ENCODE peak calls at places on chromosome 3, in nine cellular contexts. Z is brain microvascular endothelial cell, B is H9, Y is dorsolateral prefrontal cortex, S is pancreas, H is ovary, F is astrocyte, Q is MM.1S, J is adrenal gland. K is an unnamed sample.
A peak's percentile ranks its signal among the peaks of the same experiment; 100 is the strongest.

GRCh38 chr3:100103558-100104441 is 10.5 kb downstream of the FILIP1L start:
- DNase-seq in S (peak; percentile 33), Y (no peak), H (no peak), B (no peak), Z (peak; percentile 76), Q (peak; percentile 80), J (no peak), F (peak; percentile 87), K (no peak)

GRCh38 chr3:113649169-113649833 is 47.1 kb downstream of the USF3 start:
- DNase-seq in Z (no peak), H (no peak), F (no peak), B (no peak), Q (no peak), J (no peak), S (no peak), Y (no peak), K (no peak)

GRCh38 chr3:47850062-47850802 is 47.3 kb downstream of the DHX30 start:
- DNase-seq in S (no peak), Q (no peak), J (no peak), F (no peak), H (no peak), B (no peak), Z (peak; percentile 26), Y (no peak), K (no peak)

GRCh38 chr3:40714771-40715170 is 190.0 kb downstream of the ZNF621 start:
- DNase-seq in Z (no peak), Y (no peak), F (no peak), S (no peak), J (no peak), Q (no peak), H (no peak), B (no peak), K (no peak)

GRCh38 chr3:52606373-52607085 is 70.1 kb downstream of the UQCC5 start:
- DNase-seq in S (peak; percentile 55), Z (peak; percentile 14), Q (no peak), Y (no peak), F (peak; percentile 59), B (no peak), H (no peak), J (peak; percentile 48), K (no peak)

GRCh38 chr3:32460031-32460749 is 42.5 kb downstream of the CMTM6 start:
- DNase-seq in Z (no peak), S (no peak), J (no peak), F (no peak), H (no peak), B (peak; percentile 91), Y (no peak), Q (peak; percentile 40), K (peak; percentile 63)

GRCh38 chr3:11624161-11624560 is 19.6 kb downstream of the VGLL4 start:
- DNase-seq in Q (no peak), J (no peak), F (no peak), Z (peak; percentile 38), Y (no peak), S (no peak), B (no peak), H (no peak), K (peak; percentile 22)

GRCh38 chr3:63968612-63969350 is 54.5 kb downstream of the PSMD6 start:
- DNase-seq in H (no peak), B (no peak), J (no peak), S (no peak), Z (no peak), Y (no peak), Q (peak; percentile 42), F (peak; percentile 47), K (no peak)

GRCh38 chr3:136250862-136251460 is 821 bp downstream of the PCCB start:
- DNase-seq in B (peak; percentile 42), F (peak; percentile 43), Z (peak; percentile 35), H (peak; percentile 76), Y (peak; percentile 78), Q (peak; percentile 65), S (peak; percentile 73), J (peak; percentile 91), K (no peak)

GRCh38 chr3:50436063-50436674 is 67.3 kb downstream of the CACNA2D2 start:
- DNase-seq in B (peak; percentile 80), J (peak; percentile 54), Y (peak; percentile 78), Q (peak; percentile 54), F (no peak), Z (peak; percentile 35), H (peak; percentile 66), S (peak; percentile 69), K (peak; percentile 58)

GRCh38 chr3:121167374-121168139 is 259.6 kb downstream of the STXBP5L start:
- DNase-seq in Q (no peak), S (no peak), F (no peak), J (no peak), Y (no peak), H (no peak), Z (no peak), B (no peak), K (no peak)

GRCh38 chr3:141204343-141204742 is 27.3 kb upstream of the PXYLP1 start:
- DNase-seq in J (no peak), Z (no peak), B (no peak), S (no peak), Q (no peak), Y (no peak), F (no peak), H (no peak), K (no peak)

GRCh38 chr3:99131876-99132275 is 230.4 kb upstream of the DCBLD2 start:
- DNase-seq in S (no peak), H (no peak), Y (no peak), J (no peak), Q (no peak), F (peak; percentile 71), Z (no peak), B (no peak), K (no peak)

GRCh38 chr3:170200992-170201391 is 19.5 kb upstream of the PHC3 start:
- DNase-seq in H (no peak), Z (no peak), Q (no peak), B (no peak), Y (no peak), S (no peak), J (no peak), F (no peak), K (no peak)

GRCh38 chr3:132032959-132033358 is 1.9 kb downstream of the CPNE4 start:
- DNase-seq in Y (no peak), S (no peak), B (no peak), J (no peak), F (no peak), Q (no peak), Z (no peak), H (no peak), K (no peak)
- H3K27me3 ChIP-seq in Y (peaks cover 16% of the 10 kb centered on the region), S (peaks cover 4% of the 10 kb centered on the region), B (no peaks in the 10 kb centered on the region), J (peaks cover 29% of the 10 kb centered on the region), F (peaks cover 35% of the 10 kb centered on the region), Q (peaks cover 10% of the 10 kb centered on the region), Z (peaks cover 19% of the 10 kb centered on the region), H (no peaks in the 10 kb centered on the region), K (peaks cover 76% of the 10 kb centered on the region)

DNA sequence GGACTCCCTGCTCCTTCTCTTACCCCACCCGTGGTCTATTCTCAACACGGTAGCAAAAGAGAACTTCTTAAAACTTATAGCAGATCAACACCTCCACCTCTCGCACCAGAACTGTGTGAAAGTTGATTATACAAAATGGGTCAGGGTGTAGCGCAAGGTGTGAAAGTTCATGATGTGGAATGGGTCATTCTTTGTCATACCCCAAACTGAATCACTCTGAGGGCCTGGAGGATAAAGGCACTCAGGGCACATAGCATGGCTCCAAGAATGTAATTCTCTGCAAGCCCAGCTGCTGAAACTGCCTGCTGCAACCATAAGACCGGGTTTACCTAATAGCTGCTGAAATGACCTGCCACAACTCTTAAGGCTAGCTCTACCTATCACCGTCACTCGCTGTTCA is 70.0 kb downstream of the FOXP1 start:
- DNase-seq in Q (no peak), Y (no peak), H (no peak), J (no peak), B (no peak), Z (no peak), F (no peak), S (no peak), K (no peak)
- TF ChIP-seq CTCF in Q (no peak), Y (no peak), H (no peak), J (no peak), B (no peak), Z (no peak), F (no peak), S (no peak), K (no peak)

GRCh38 chr3:3802021-3802420 is 2.8 kb downstream of the LRRN1 start:
- DNase-seq in B (no peak), Z (no peak), S (no peak), Q (no peak), H (no peak), Y (no peak), J (no peak), F (no peak), K (no peak)

GRCh38 chr3:3800076-3800448 is 831 bp downstream of the LRRN1 start:
- DNase-seq in Z (no peak), B (peak; percentile 34), F (no peak), Y (peak; percentile 45), Q (no peak), S (peak; percentile 16), H (peak; percentile 52), J (no peak), K (no peak)

GRCh38 chr3:3799173-3800075 is at the start of gene LRRN1:
- DNase-seq in H (peak; percentile 83), F (peak; percentile 47), Y (peak; percentile 89), Q (peak; percentile 91), B (peak; percentile 94), J (peak; percentile 21), Z (no peak), S (peak; percentile 73), K (no peak)

GRCh38 chr3:3801510-3801841 is 2.2 kb downstream of the LRRN1 start:
- DNase-seq in Q (no peak), B (peak; percentile 67), F (no peak), S (no peak), J (no peak), H (no peak), Z (no peak), Y (no peak), K (no peak)

DNA sequence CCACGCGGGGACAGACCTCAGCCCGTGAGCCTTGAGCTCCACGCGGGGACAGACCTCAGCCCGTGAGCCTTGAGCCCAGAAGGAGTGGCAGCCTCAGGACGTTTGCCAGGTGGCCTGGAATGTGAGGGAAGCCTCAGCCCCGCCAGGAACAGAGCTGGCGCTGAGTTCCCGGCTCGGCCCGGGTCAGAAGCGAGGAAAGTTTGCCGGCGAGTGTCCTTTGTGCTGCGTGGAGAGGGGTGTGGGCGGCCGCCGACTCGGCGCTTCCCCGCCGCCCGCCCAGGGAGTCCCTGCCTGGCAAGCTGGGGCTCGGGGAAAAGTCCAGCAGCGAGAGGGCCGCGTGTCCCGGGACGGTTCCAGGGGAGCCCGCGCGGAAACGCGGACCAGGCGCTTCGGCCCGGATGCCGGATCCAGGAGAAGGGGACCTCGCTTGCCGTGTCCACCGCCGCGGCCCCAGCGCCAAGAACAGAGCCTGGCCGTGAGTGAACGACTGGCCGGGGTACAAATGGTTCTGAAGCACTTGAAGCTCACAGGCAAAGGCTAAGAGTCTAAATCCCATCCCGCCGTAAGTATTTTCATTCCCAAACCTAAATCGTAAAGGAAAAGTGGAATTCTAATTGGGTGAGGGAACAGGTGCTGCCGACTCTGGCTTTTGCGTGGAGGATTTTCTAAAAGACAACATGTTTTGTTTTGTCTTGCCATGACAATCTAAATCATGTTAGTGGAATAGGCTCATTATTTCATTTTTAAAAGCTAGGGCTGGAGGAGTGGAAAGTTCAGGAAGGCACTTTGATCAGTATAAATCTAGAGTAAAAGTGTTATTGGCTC is 1.7 kb downstream of the LRRN1 start:
- DNase-seq in Y (peak; percentile 56), F (peak; percentile 11), S (peak; percentile 40), Q (no peak), H (peak; percentile 56), Z (no peak), J (peak; percentile 24), B (peak; percentile 40), K (no peak)
- H3K27me3 ChIP-seq in Y (no peaks in the 10 kb centered on the region), F (peaks cover 26% of the 10 kb centered on the region), S (no peaks in the 10 kb centered on the region), Q (no peaks in the 10 kb centered on the region), H (no peaks in the 10 kb centered on the region), Z (peaks cover 24% of the 10 kb centered on the region), J (peaks cover 10% of the 10 kb centered on the region), B (no peaks in the 10 kb centered on the region), K (peaks cover 10% of the 10 kb centered on the region)

GRCh38 chr3:152656207-152657001 is 178.5 kb upstream of the P2RY1 start:
- DNase-seq in Q (no peak), H (no peak), S (no peak), Y (no peak), F (peak; percentile 4), J (no peak), B (no peak), Z (no peak), K (no peak)
- TF ChIP-seq CTCF in Q (no peak), H (no peak), S (no peak), Y (no peak), F (no peak), J (no peak), B (no peak), Z (no peak), K (no peak)